ENCODE peak calls at places on chromosomes 11 and 22, in six cellular contexts. J, X, O, E, I and S are unnamed samples. For H3K27me3, the result is how much of the 10 kb centered on the place peaks cover.

GRCh38 chr11:19259487-19260345 is 19.0 kb upstream of the E2F8 start:
- DNase-seq in J (peak), X (peak), O (peak), E (peak), I (peak), S (peak)

GRCh38 chr11:8746575-8746974 is 64.0 kb downstream of the RPL27A start:
- DNase-seq in J (no peak), X (no peak), O (no peak), E (no peak), I (no peak), S (no peak)

GRCh38 chr11:48066881-48067800 is 86.8 kb downstream of the PTPRJ start:
- DNase-seq in J (no peak), X (no peak), O (peak), E (no peak), I (no peak), S (no peak)

GRCh38 chr11:125275905-125276634 is 111.5 kb downstream of the PKNOX2 start:
- DNase-seq in J (no peak), X (no peak), O (no peak), E (no peak), I (peak), S (no peak)

GRCh38 chr11:70713988-70714665 is 315.8 kb downstream of the CTTN start:
- DNase-seq in J (peak), X (no peak), O (no peak), E (no peak), I (no peak), S (no peak)

GRCh38 chr11:29129850-29130249 is 887.0 kb downstream of the KCNA4 start:
- DNase-seq in J (no peak), X (no peak), O (no peak), E (no peak), I (peak), S (no peak)

GRCh38 chr11:82229346-82229745 is 504.3 kb downstream of the FAM181B start:
- DNase-seq in J (no peak), X (no peak), O (no peak), E (no peak), I (peak), S (no peak)

GRCh38 chr11:68013611-68014156 is 3.6 kb downstream of the ALDH3B1 start:
- DNase-seq in J (no peak), X (no peak), O (no peak), E (no peak), I (no peak), S (no peak)

GRCh38 chr11:30017467-30017895 is 651 bp upstream of the KCNA4 start:
- DNase-seq in J (peak), X (no peak), O (no peak), E (no peak), I (no peak), S (no peak)

GRCh38 chr22:30079952-30080533 is at the start of gene HORMAD2:
- DNase-seq in J (peak), X (no peak), O (no peak), E (no peak), I (peak), S (no peak)

GRCh38 chr22:39859903-39860588 is 33.5 kb downstream of the ENTHD1 start:
- DNase-seq in J (no peak), X (no peak), O (no peak), E (no peak), I (no peak), S (no peak)

GRCh38 chr11:47270331-47271271 is 668 bp downstream of the MADD start:
- DNase-seq in J (no peak), X (no peak), O (peak), E (peak), I (peak), S (peak)

GRCh38 chr22:29477919-29478318 is 2.1 kb upstream of the NEFH start:
- DNase-seq in J (no peak), X (no peak), O (no peak), E (peak), I (no peak), S (no peak)

GRCh38 chr11:106091480-106092123 is 14.1 kb downstream of the AASDHPPT start:
- DNase-seq in J (no peak), X (no peak), O (no peak), E (no peak), I (peak), S (no peak)

GRCh38 chr11:456533-456932 is 6.5 kb downstream of the PTDSS2 start:
- DNase-seq in J (no peak), X (no peak), O (no peak), E (no peak), I (no peak), S (no peak)

GRCh38 chr11:103494491-103494890 is 385.3 kb downstream of the DYNC2H1 start:
- DNase-seq in J (no peak), X (no peak), O (no peak), E (no peak), I (peak), S (no peak)

GRCh38 chr11:95095858-95096587 is 6.4 kb downstream of the ENDOD1 start:
- DNase-seq in J (no peak), X (no peak), O (no peak), E (no peak), I (peak), S (no peak)

GRCh38 chr22:24894220-24894975 is 52.1 kb downstream of the LHFPL7 start:
- DNase-seq in J (no peak), X (peak), O (peak), E (peak), I (peak), S (no peak)

GRCh38 chr11:95137299-95137698 is 47.7 kb downstream of the ENDOD1 start:
- DNase-seq in J (no peak), X (no peak), O (no peak), E (no peak), I (no peak), S (no peak)

GRCh38 chr11:74070713-74071506 is 62.0 kb upstream of the UCP3 start:
- DNase-seq in J (no peak), X (no peak), O (no peak), E (peak), I (no peak), S (no peak)

GRCh38 chr22:43707650-43708049 is 104.5 kb downstream of the EFCAB6 start:
- DNase-seq in J (no peak), X (no peak), O (no peak), E (no peak), I (no peak), S (no peak)

GRCh38 chr11:34656062-34656720 is 35.3 kb downstream of the EHF start:
- DNase-seq in J (no peak), X (no peak), O (no peak), E (no peak), I (peak), S (no peak)

GRCh38 chr11:110772863-110773262 is 60.6 kb upstream of the ARHGAP20 start:
- DNase-seq in J (no peak), X (no peak), O (no peak), E (no peak), I (no peak), S (no peak)

GRCh38 chr22:27223317-27224177 is 566.2 kb downstream of the MIAT start:
- DNase-seq in J (no peak), X (no peak), O (no peak), E (no peak), I (peak), S (no peak)

GRCh38 chr11:34738237-34738636 is 117.3 kb downstream of the EHF start:
- DNase-seq in J (no peak), X (no peak), O (no peak), E (no peak), I (no peak), S (no peak)

GRCh38 chr11:114377612-114378267 is 22.6 kb downstream of the C11orf71 start:
- DNase-seq in J (no peak), X (no peak), O (no peak), E (no peak), I (peak), S (no peak)

GRCh38 chr22:49856343-49856742 is 2.7 kb downstream of the ZBED4 start:
- DNase-seq in J (no peak), X (no peak), O (no peak), E (no peak), I (no peak), S (no peak)

GRCh38 chr11:122205036-122205435 is 89.0 kb upstream of the BLID start:
- DNase-seq in J (no peak), X (no peak), O (no peak), E (no peak), I (no peak), S (no peak)

GRCh38 chr22:46462726-46463371 is 74.6 kb downstream of the CELSR1 start:
- DNase-seq in J (no peak), X (no peak), O (no peak), E (peak), I (peak), S (no peak)

GRCh38 chr11:64239662-64240466 is 1.0 kb upstream of the FKBP2 start:
- DNase-seq in J (no peak), X (no peak), O (peak), E (no peak), I (no peak), S (no peak)

GRCh38 chr11:11985016-11985715 is 23.3 kb downstream of the DKK3 start:
- DNase-seq in J (peak), X (no peak), O (no peak), E (no peak), I (peak), S (no peak)
- H3K27ac ChIP-seq in J (no peak), X (peak), O (no peak), E (no peak), I (peak), S (no peak)

DNA sequence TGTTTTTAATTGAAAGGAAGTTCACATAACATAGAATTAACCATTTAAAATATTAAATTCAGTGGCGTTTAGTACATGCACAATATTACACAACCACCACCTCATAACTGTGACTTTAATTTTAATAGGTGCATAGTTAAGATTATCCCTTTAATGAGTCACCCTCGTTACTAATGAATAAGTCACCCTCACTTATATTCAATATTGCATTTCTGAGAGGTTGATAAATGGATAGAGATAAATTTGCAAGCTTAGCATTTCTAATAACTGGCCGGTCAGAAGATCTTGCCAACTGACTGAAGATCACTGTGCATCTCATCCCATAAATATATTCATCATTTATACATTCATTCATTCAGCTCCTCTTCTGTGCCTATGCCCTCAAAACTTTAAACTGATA is 243.7 kb downstream of the TTC28 start:
- DNase-seq in J (no peak), X (no peak), O (no peak), E (no peak), I (no peak), S (no peak)
- TF ChIP-seq CTCF in J (no peak), X (no peak), O (no peak), E (no peak), I (no peak), S (no peak)

GRCh38 chr11:117883063-117883462 is 6.6 kb upstream of the FXYD6 start:
- DNase-seq in J (no peak), X (peak), O (no peak), E (no peak), I (no peak), S (no peak)

GRCh38 chr11:117881217-117881616 is 4.8 kb upstream of the FXYD6 start:
- DNase-seq in J (no peak), X (peak), O (no peak), E (no peak), I (no peak), S (no peak)

GRCh38 chr11:117884994-117885393 is 8.5 kb upstream of the FXYD6 start:
- DNase-seq in J (no peak), X (peak), O (no peak), E (no peak), I (peak), S (no peak)

GRCh38 chr11:117879516-117880480 is 3.3 kb upstream of the FXYD6 start:
- DNase-seq in J (no peak), X (peak), O (no peak), E (no peak), I (no peak), S (no peak)

GRCh38 chr11:117882539-117882938 is 6.1 kb upstream of the FXYD6 start:
- DNase-seq in J (no peak), X (peak), O (no peak), E (no peak), I (no peak), S (no peak)
- H3K27me3 ChIP-seq in J (under half), X (under half), O (under half), E (half or more), I (under half), S (under half)

GRCh38 chr11:15143855-15144254 is 29.1 kb downstream of the INSC start:
- DNase-seq in J (no peak), X (no peak), O (no peak), E (peak), I (no peak), S (no peak)

GRCh38 chr11:15148181-15148580 is 33.5 kb downstream of the INSC start:
- DNase-seq in J (no peak), X (no peak), O (no peak), E (no peak), I (no peak), S (no peak)

GRCh38 chr11:15145151-15145550 is 30.4 kb downstream of the INSC start:
- DNase-seq in J (no peak), X (no peak), O (no peak), E (no peak), I (no peak), S (no peak)

GRCh38 chr11:15146271-15147003 is 31.7 kb downstream of the INSC start:
- DNase-seq in J (no peak), X (no peak), O (no peak), E (no peak), I (no peak), S (no peak)

GRCh38 chr11:15145635-15146034 is 30.9 kb downstream of the INSC start:
- DNase-seq in J (no peak), X (no peak), O (peak), E (no peak), I (no peak), S (no peak)
- H3K27ac ChIP-seq in J (no peak), X (no peak), O (no peak), E (no peak), I (no peak), S (no peak)

GRCh38 chr11:92827132-92827531 is 142.3 kb upstream of the MTNR1B start:
- DNase-seq in J (no peak), X (no peak), O (no peak), E (no peak), I (no peak), S (no peak)

GRCh38 chr11:92829121-92829520 is 140.3 kb upstream of the MTNR1B start:
- DNase-seq in J (no peak), X (no peak), O (no peak), E (no peak), I (no peak), S (no peak)

GRCh38 chr11:92828576-92828975 is 140.9 kb upstream of the MTNR1B start:
- DNase-seq in J (no peak), X (no peak), O (no peak), E (no peak), I (no peak), S (no peak)

GRCh38 chr11:92826136-92826535 is 143.3 kb upstream of the MTNR1B start:
- DNase-seq in J (no peak), X (no peak), O (no peak), E (no peak), I (peak), S (no peak)

GRCh38 chr11:92826597-92826996 is 142.9 kb upstream of the MTNR1B start:
- DNase-seq in J (no peak), X (no peak), O (no peak), E (no peak), I (no peak), S (no peak)
- TF ChIP-seq CTCF in J (peak), X (no peak), O (no peak), E (no peak), I (peak), S (no peak)

GRCh38 chr11:93081694-93082093 is 112.2 kb downstream of the MTNR1B start:
- DNase-seq in J (no peak), X (no peak), O (no peak), E (no peak), I (no peak), S (no peak)
- H3K27me3 ChIP-seq in J (under half), X (under half), O (under half), E (under half), I (under half), S (under half)